ENCODE peak calls at places on chromosomes 5 and 9, in eight cellular contexts. G is Caco-2; A is T1000; N is activated T-cell treated with anti-CD3 and anti-CD28 coated beads, Interleukin-2, amount 50 U/mL, for 72 hours; R is sciatic nerve; D is T-helper 1 cell; C is left colon; Y is NCI-H82. F is an unnamed sample.

GRCh38 chr9:74795081-74795480 is 92.6 kb downstream of the TRPM6 start:
- DNase-seq in G (no peak), A (no peak), N (no peak), R (no peak), D (no peak), C (no peak), Y (no peak), F (no peak)

GRCh38 chr5:126483156-126483555 is 59.9 kb downstream of the GRAMD2B start:
- DNase-seq in G (no peak), A (no peak), N (no peak), R (no peak), D (no peak), C (no peak), Y (peak; percentile 57), F (no peak)

GRCh38 chr5:76964018-76964417 is 11.2 kb downstream of the CRHBP start:
- DNase-seq in G (no peak), A (no peak), N (no peak), R (no peak), D (no peak), C (no peak), Y (no peak), F (no peak)

GRCh38 chr9:132910376-132910775 is 31.7 kb downstream of the SPACA9 start:
- DNase-seq in G (no peak), A (no peak), N (no peak), R (no peak), D (no peak), C (no peak), Y (no peak), F (no peak)

GRCh38 chr9:7523644-7524043 is 275.9 kb downstream of the DMAC1 start:
- DNase-seq in G (no peak), A (no peak), N (no peak), R (no peak), D (no peak), C (no peak), Y (no peak), F (no peak)

GRCh38 chr5:171149333-171149732 is 159.7 kb upstream of the TLX3 start:
- DNase-seq in G (no peak), A (no peak), N (no peak), R (no peak), D (no peak), C (no peak), Y (no peak), F (no peak)

GRCh38 chr5:59042683-59043082 is 459.8 kb downstream of the RAB3C start:
- DNase-seq in G (no peak), A (no peak), N (peak; percentile 26), R (peak; percentile 67), D (no peak), C (no peak), Y (no peak), F (no peak)

GRCh38 chr5:67050125-67050524 is 146.5 kb downstream of the CD180 start:
- DNase-seq in G (no peak), A (no peak), N (no peak), R (no peak), D (no peak), C (peak; percentile 61), Y (no peak), F (no peak)

GRCh38 chr5:85017271-85017670 is 632.6 kb upstream of the EDIL3 start:
- DNase-seq in G (no peak), A (no peak), N (no peak), R (no peak), D (no peak), C (no peak), Y (no peak), F (no peak)

GRCh38 chr5:42944989-42945388 is 95.1 kb downstream of the ANXA2R start:
- DNase-seq in G (no peak), A (peak; percentile 29), N (no peak), R (no peak), D (no peak), C (no peak), Y (no peak), F (no peak)

GRCh38 chr9:78866228-78867132 is 569.6 kb downstream of the PSAT1 start:
- DNase-seq in G (peak; percentile 35), A (peak; percentile 19), N (no peak), R (no peak), D (no peak), C (no peak), Y (no peak), F (no peak)

GRCh38 chr5:136396886-136397285 is 31.5 kb upstream of the TRPC7 start:
- DNase-seq in G (no peak), A (no peak), N (no peak), R (no peak), D (no peak), C (no peak), Y (peak; percentile 94), F (no peak)

GRCh38 chr5:159166416-159166815 is 42.9 kb downstream of the RNF145 start:
- DNase-seq in G (no peak), A (no peak), N (no peak), R (no peak), D (no peak), C (no peak), Y (no peak), F (no peak)

GRCh38 chr9:86885232-86885631 is 62.1 kb downstream of the GAS1 start:
- DNase-seq in G (no peak), A (no peak), N (no peak), R (no peak), D (no peak), C (no peak), Y (no peak), F (no peak)

GRCh38 chr5:129118405-129118804 is 23.9 kb downstream of the ISOC1 start:
- DNase-seq in G (no peak), A (no peak), N (no peak), R (no peak), D (no peak), C (no peak), Y (peak; percentile 64), F (no peak)

GRCh38 chr9:38182321-38182720 is 113.3 kb upstream of the SHB start:
- DNase-seq in G (no peak), A (no peak), N (no peak), R (no peak), D (no peak), C (no peak), Y (peak; percentile 18), F (no peak)

GRCh38 chr9:4262735-4263141 is 37.1 kb downstream of the GLIS3 start:
- DNase-seq in G (no peak), A (no peak), N (no peak), R (no peak), D (no peak), C (no peak), Y (no peak), F (no peak)

GRCh38 chr9:130451004-130451390 is 6.2 kb downstream of the ASS1 start:
- DNase-seq in G (no peak), A (no peak), N (no peak), R (no peak), D (no peak), C (peak; percentile 54), Y (peak; percentile 53), F (no peak)

GRCh38 chr9:2570615-2571479 is 50.7 kb upstream of the VLDLR start:
- DNase-seq in G (peak; percentile 35), A (peak; percentile 29), N (peak; percentile 56), R (peak; percentile 68), D (no peak), C (peak; percentile 95), Y (no peak), F (peak; percentile 99)

GRCh38 chr5:88555658-88556057 is 287.0 kb upstream of the TMEM161B start:
- DNase-seq in G (no peak), A (no peak), N (no peak), R (no peak), D (no peak), C (no peak), Y (peak; percentile 63), F (no peak)

GRCh38 chr9:5326893-5327548 is 12.7 kb downstream of the RLN1 start:
- DNase-seq in G (no peak), A (no peak), N (peak; percentile 44), R (no peak), D (no peak), C (no peak), Y (peak; percentile 78), F (no peak)

GRCh38 chr5:111226556-111226955 is 2.4 kb downstream of the CAMK4 start:
- DNase-seq in G (no peak), A (no peak), N (no peak), R (no peak), D (no peak), C (no peak), Y (no peak), F (no peak)

GRCh38 chr5:53318303-53318702 is 162.1 kb upstream of the FST start:
- DNase-seq in G (no peak), A (no peak), N (no peak), R (no peak), D (no peak), C (no peak), Y (no peak), F (no peak)

GRCh38 chr5:166571668-166572067 is 1719.8 kb upstream of the WWC1 start:
- DNase-seq in G (no peak), A (no peak), N (no peak), R (no peak), D (no peak), C (no peak), Y (no peak), F (no peak)

GRCh38 chr9:32431196-32431595 is 46.8 kb downstream of the ACO1 start:
- DNase-seq in G (no peak), A (no peak), N (no peak), R (no peak), D (no peak), C (no peak), Y (no peak), F (no peak)

GRCh38 chr5:43798740-43799139 is 195.8 kb downstream of the NNT start:
- DNase-seq in G (no peak), A (no peak), N (no peak), R (no peak), D (no peak), C (no peak), Y (no peak), F (no peak)

GRCh38 chr9:137670391-137671195 is 51.8 kb downstream of the EHMT1 start:
- DNase-seq in G (no peak), A (no peak), N (no peak), R (no peak), D (no peak), C (no peak), Y (no peak), F (peak; percentile 89)

GRCh38 chr9:114006155-114006550 is 71.9 kb downstream of the AMBP start:
- DNase-seq in G (peak; percentile 7), A (no peak), N (no peak), R (peak; percentile 26), D (peak; percentile 2), C (peak; percentile 7), Y (no peak), F (peak; percentile 42)

GRCh38 chr9:136983167-136983566 is 374 bp downstream of the LCNL1 start:
- DNase-seq in G (no peak), A (no peak), N (no peak), R (no peak), D (no peak), C (no peak), Y (no peak), F (no peak)

GRCh38 chr9:133403766-133404439 is 13.9 kb downstream of the REXO4 start:
- DNase-seq in G (no peak), A (no peak), N (peak; percentile 61), R (no peak), D (peak; percentile 44), C (peak; percentile 64), Y (peak; percentile 57), F (peak; percentile 36)

GRCh38 chr9:95023217-95024003 is 294.1 kb downstream of the FANCC start:
- DNase-seq in G (no peak), A (peak; percentile 52), N (no peak), R (no peak), D (no peak), C (no peak), Y (no peak), F (peak; percentile 36)

GRCh38 chr9:99826579-99826978 is 4.9 kb downstream of the NR4A3 start:
- DNase-seq in G (no peak), A (no peak), N (no peak), R (no peak), D (no peak), C (no peak), Y (no peak), F (no peak)

GRCh38 chr5:37723147-37723961 is 116.5 kb downstream of the GDNF start:
- DNase-seq in G (peak; percentile 43), A (no peak), N (no peak), R (no peak), D (no peak), C (no peak), Y (peak; percentile 42), F (no peak)